ENCODE peak calls at places on chromosomes 3 and 15, in nine cellular contexts. U is Jurkat, Clone E6-1; N is hippocampal formation; K is head of caudate nucleus; Q is heart left ventricle; E is activated T-helper 9 cell treated with anti-CD3 and anti-CD28 coated beads, Interleukin-2, amount 50 U/mL, for 16 hours; G is kidney glomerular epithelial cell; R is HT1080; D is stimulated activated CD8-positive, alpha-beta memory T cell treated with anti-CD3 and anti-CD28 coated beads, Interleukin-12 subunit alpha, Interleukin-12 subunit beta, amount 100 ng/mL, for 4 hours. Y is an unnamed sample.

GRCh38 chr15:39801641-39802309 is 19.1 kb upstream of the FSIP1 start:
- DNase-seq in U (peak), N (no peak), K (peak), Q (no peak), E (no peak), G (no peak), R (no peak), D (no peak), Y (no peak)

GRCh38 chr3:61568127-61568526 is 6.8 kb downstream of the PTPRG start:
- DNase-seq in U (no peak), N (no peak), K (no peak), Q (no peak), E (no peak), G (no peak), R (no peak), D (no peak), Y (no peak)

GRCh38 chr15:77506311-77507150 is 85.8 kb downstream of the HMG20A start:
- DNase-seq in U (no peak), N (peak), K (no peak), Q (peak), E (no peak), G (no peak), R (no peak), D (no peak), Y (no peak)

GRCh38 chr3:58497074-58497473 is 5.2 kb downstream of the KCTD6 start:
- DNase-seq in U (no peak), N (peak), K (no peak), Q (no peak), E (no peak), G (peak), R (no peak), D (no peak), Y (no peak)

GRCh38 chr3:117512975-117513374 is 803.4 kb downstream of the TUSC7 start:
- DNase-seq in U (no peak), N (no peak), K (no peak), Q (no peak), E (no peak), G (peak), R (peak), D (no peak), Y (no peak)

GRCh38 chr15:85771781-85772445 is 22.8 kb downstream of the KLHL25 start:
- DNase-seq in U (no peak), N (no peak), K (no peak), Q (no peak), E (no peak), G (no peak), R (no peak), D (no peak), Y (peak)

GRCh38 chr3:162774613-162775100 is 1278.0 kb downstream of the OTOL1 start:
- DNase-seq in U (no peak), N (no peak), K (no peak), Q (no peak), E (no peak), G (no peak), R (no peak), D (no peak), Y (no peak)

GRCh38 chr15:76973362-76973743 is 21.6 kb upstream of the PSTPIP1 start:
- DNase-seq in U (peak), N (peak), K (peak), Q (peak), E (peak), G (no peak), R (peak), D (no peak), Y (no peak)

GRCh38 chr3:175346573-175347356 is 487.6 kb downstream of the NAALADL2 start:
- DNase-seq in U (no peak), N (peak), K (peak), Q (peak), E (no peak), G (peak), R (peak), D (no peak), Y (peak)

GRCh38 chr3:10808974-10809373 is 7.1 kb upstream of the SLC6A11 start:
- DNase-seq in U (no peak), N (no peak), K (no peak), Q (no peak), E (no peak), G (no peak), R (no peak), D (no peak), Y (no peak)

GRCh38 chr15:63986751-63987341 is 59.4 kb downstream of the DAPK2 start:
- DNase-seq in U (no peak), N (no peak), K (no peak), Q (no peak), E (no peak), G (no peak), R (no peak), D (no peak), Y (no peak)

GRCh38 chr3:98395111-98395510 is 4.6 kb downstream of the OR5K3 start:
- DNase-seq in U (no peak), N (no peak), K (no peak), Q (no peak), E (no peak), G (no peak), R (no peak), D (no peak), Y (no peak)

GRCh38 chr3:113746955-113747718 is at the start of gene ATP6V1A:
- DNase-seq in U (no peak), N (no peak), K (peak), Q (peak), E (peak), G (no peak), R (peak), D (peak), Y (no peak)

GRCh38 chr3:136899622-136900158 is 37.7 kb downstream of the NCK1 start:
- DNase-seq in U (peak), N (no peak), K (no peak), Q (no peak), E (no peak), G (no peak), R (no peak), D (no peak), Y (no peak)

GRCh38 chr3:155252535-155252934 is 40.9 kb downstream of the STRIT1 start:
- DNase-seq in U (no peak), N (no peak), K (no peak), Q (no peak), E (no peak), G (no peak), R (peak), D (no peak), Y (peak)

GRCh38 chr3:187878776-187879524 is 133.7 kb upstream of the BCL6 start:
- DNase-seq in U (no peak), N (no peak), K (no peak), Q (no peak), E (no peak), G (no peak), R (peak), D (no peak), Y (no peak)

GRCh38 chr15:92839696-92840095 is 60.4 kb upstream of the CHD2 start:
- DNase-seq in U (peak), N (no peak), K (peak), Q (no peak), E (no peak), G (no peak), R (no peak), D (no peak), Y (no peak)

GRCh38 chr3:191356586-191357439 is 26.5 kb upstream of the UTS2B start:
- DNase-seq in U (no peak), N (no peak), K (no peak), Q (peak), E (no peak), G (peak), R (peak), D (no peak), Y (peak)

GRCh38 chr3:117844676-117845075 is 1135.1 kb downstream of the TUSC7 start:
- DNase-seq in U (no peak), N (no peak), K (no peak), Q (no peak), E (no peak), G (no peak), R (peak), D (no peak), Y (peak)

GRCh38 chr15:65082303-65082958 is 5.9 kb downstream of the KBTBD13 start:
- DNase-seq in U (peak), N (no peak), K (no peak), Q (no peak), E (no peak), G (no peak), R (peak), D (no peak), Y (no peak)

GRCh38 chr3:149620291-149621020 is 37.4 kb downstream of the WWTR1 start:
- DNase-seq in U (no peak), N (no peak), K (no peak), Q (no peak), E (no peak), G (no peak), R (peak), D (no peak), Y (no peak)

GRCh38 chr3:110021659-110022058 is 684.3 kb upstream of the DPPA4 start:
- DNase-seq in U (no peak), N (no peak), K (no peak), Q (no peak), E (no peak), G (no peak), R (no peak), D (no peak), Y (no peak)

GRCh38 chr15:36361351-36361870 is 218.0 kb upstream of the CDIN1 start:
- DNase-seq in U (no peak), N (no peak), K (no peak), Q (no peak), E (no peak), G (no peak), R (peak), D (no peak), Y (no peak)

GRCh38 chr15:25545017-25545416 is 106.2 kb upstream of the UBE3A start:
- DNase-seq in U (no peak), N (peak), K (peak), Q (no peak), E (no peak), G (peak), R (peak), D (no peak), Y (peak)

GRCh38 chr3:50661321-50661837 is 13.3 kb upstream of the DOCK3 start:
- DNase-seq in U (no peak), N (no peak), K (no peak), Q (no peak), E (no peak), G (no peak), R (no peak), D (no peak), Y (no peak)

GRCh38 chr15:84631706-84632272 is 22.3 kb downstream of the WDR73 start:
- DNase-seq in U (no peak), N (no peak), K (no peak), Q (no peak), E (no peak), G (no peak), R (peak), D (no peak), Y (no peak)

GRCh38 chr3:69197922-69198540 is 75.6 kb upstream of the LMOD3 start:
- DNase-seq in U (peak), N (no peak), K (no peak), Q (no peak), E (peak), G (no peak), R (no peak), D (peak), Y (no peak)

GRCh38 chr3:36227982-36228381 is 152.3 kb upstream of the STAC start:
- DNase-seq in U (no peak), N (no peak), K (no peak), Q (no peak), E (no peak), G (no peak), R (no peak), D (no peak), Y (no peak)

GRCh38 chr3:128084675-128085021 is 32.4 kb downstream of the SEC61A1 start:
- DNase-seq in U (no peak), N (no peak), K (no peak), Q (no peak), E (no peak), G (no peak), R (no peak), D (no peak), Y (no peak)

GRCh38 chr3:76138921-76139320 is 353.6 kb upstream of the ZNF717 start:
- DNase-seq in U (no peak), N (no peak), K (no peak), Q (no peak), E (no peak), G (no peak), R (no peak), D (no peak), Y (no peak)

GRCh38 chr15:69408841-69409240 is 5.3 kb upstream of the KIF23 start:
- DNase-seq in U (no peak), N (no peak), K (no peak), Q (no peak), E (no peak), G (no peak), R (no peak), D (no peak), Y (no peak)

GRCh38 chr3:46454209-46454595 is 10.5 kb downstream of the LTF start:
- DNase-seq in U (no peak), N (no peak), K (no peak), Q (no peak), E (no peak), G (no peak), R (no peak), D (no peak), Y (no peak)

GRCh38 chr3:48716508-48716981 is 476 bp downstream of the IP6K2 start:
- DNase-seq in U (peak), N (no peak), K (no peak), Q (peak), E (peak), G (peak), R (peak), D (no peak), Y (no peak)

GRCh38 chr3:132014105-132014504 is 20.7 kb downstream of the CPNE4 start:
- DNase-seq in U (no peak), N (no peak), K (no peak), Q (no peak), E (no peak), G (no peak), R (no peak), D (no peak), Y (no peak)

GRCh38 chr3:72378287-72378686 is 470.0 kb downstream of the SHQ1 start:
- DNase-seq in U (no peak), N (no peak), K (no peak), Q (no peak), E (no peak), G (no peak), R (no peak), D (no peak), Y (no peak)

GRCh38 chr3:188431040-188431439 is 277.1 kb downstream of the LPP start:
- DNase-seq in U (no peak), N (no peak), K (no peak), Q (no peak), E (no peak), G (no peak), R (no peak), D (no peak), Y (no peak)

GRCh38 chr3:129893616-129894070 is at the start of gene TMCC1:
- DNase-seq in U (peak), N (peak), K (peak), Q (peak), E (peak), G (peak), R (peak), D (peak), Y (peak)

GRCh38 chr3:166265153-166265552 is 427.9 kb upstream of the BCHE start:
- DNase-seq in U (no peak), N (no peak), K (no peak), Q (no peak), E (no peak), G (no peak), R (no peak), D (no peak), Y (no peak)

GRCh38 chr3:160893207-160893606 is 137.2 kb downstream of the PPM1L start:
- DNase-seq in U (no peak), N (no peak), K (no peak), Q (no peak), E (no peak), G (no peak), R (no peak), D (no peak), Y (no peak)